ENCODE peak calls at places on chromosomes 2 and 18, in six cellular contexts. F is choroid plexus epithelial cell; K is CD8-positive, alpha-beta T cell; B is fibroblast of pulmonary artery; W is NB4; U is right lobe of liver. V is an unnamed sample.

GRCh38 chr2:233689498-233689897 is 3.2 kb upstream of the UGT1A6 start:
- DNase-seq in U (no peak), K (no peak), W (no peak), B (peak), F (peak), V (no peak)

GRCh38 chr18:10923225-10923624 is 226.1 kb downstream of the PIEZO2 start:
- DNase-seq in F (no peak), W (no peak), K (no peak), U (no peak), B (no peak), V (no peak)

GRCh38 chr18:13726972-13727331 is 479 bp downstream of the RNMT start:
- DNase-seq in W (no peak), F (peak), B (peak), K (peak), U (peak), V (peak)

GRCh38 chr2:74181739-74182138 is 3.1 kb upstream of the MOB1A start:
- DNase-seq in F (no peak), K (no peak), U (peak), W (peak), B (no peak), V (no peak)

GRCh38 chr18:23743733-23744333 is 54.6 kb downstream of the LAMA3 start:
- DNase-seq in W (no peak), U (no peak), F (no peak), K (no peak), B (no peak), V (no peak)

GRCh38 chr2:28552045-28552823 is 56.4 kb downstream of the PLB1 start:
- DNase-seq in U (no peak), B (peak), K (no peak), F (peak), W (no peak), V (peak)

GRCh38 chr2:11540148-11540995 is 6.5 kb downstream of the GREB1 start:
- DNase-seq in U (peak), F (no peak), W (no peak), K (no peak), B (no peak), V (no peak)

GRCh38 chr2:113036763-113037162 is 15.9 kb downstream of the IL36B start:
- DNase-seq in B (no peak), W (no peak), U (no peak), K (no peak), F (no peak), V (no peak)

GRCh38 chr2:181683518-181684453 is 3.5 kb upstream of the NEUROD1 start:
- DNase-seq in F (no peak), U (no peak), B (peak), W (peak), K (no peak), V (no peak)

GRCh38 chr2:110149330-110150220 is 34.0 kb upstream of the MALL start:
- DNase-seq in F (peak), K (no peak), W (no peak), U (no peak), B (peak), V (no peak)

GRCh38 chr2:219309278-219309677 is at the start of gene PTPRN:
- DNase-seq in B (peak), U (no peak), K (peak), W (peak), F (peak), V (no peak)

GRCh38 chr18:54023471-54023870 is 201.0 kb downstream of the MBD2 start:
- DNase-seq in K (no peak), B (peak), F (peak), U (no peak), W (no peak), V (peak)

GRCh38 chr18:13368080-13368813 is 149.7 kb downstream of the LDLRAD4 start:
- DNase-seq in U (no peak), F (no peak), W (no peak), K (no peak), B (no peak), V (no peak)

GRCh38 chr2:11669454-11670291 is at the start of gene NTSR2:
- DNase-seq in F (peak), U (no peak), K (no peak), W (peak), B (peak), V (peak)

GRCh38 chr18:23964282-23965238 is 50.0 kb upstream of the TTC39C start:
- DNase-seq in K (peak), F (no peak), U (no peak), W (peak), B (no peak), V (no peak)

GRCh38 chr2:71530246-71530986 is 77.1 kb downstream of the DYSF start:
- DNase-seq in K (no peak), B (peak), U (peak), F (peak), W (peak), V (peak)

GRCh38 chr2:20668871-20669475 is 2.0 kb downstream of the GDF7 start:
- DNase-seq in B (no peak), W (no peak), U (no peak), F (no peak), K (no peak), V (no peak)

GRCh38 chr2:158586491-158586890 is 129.7 kb downstream of the PKP4 start:
- DNase-seq in U (no peak), W (no peak), F (peak), B (peak), K (no peak), V (peak)

GRCh38 chr18:12408247-12408869 is 629 bp downstream of the PRELID3A start:
- DNase-seq in F (peak), U (no peak), W (peak), K (no peak), B (peak), V (no peak)

GRCh38 chr2:10053351-10053750 is 10.0 kb downstream of the KLF11 start:
- DNase-seq in U (no peak), W (no peak), B (no peak), K (no peak), F (no peak), V (no peak)

GRCh38 chr18:3383381-3383915 is 66.5 kb upstream of the TGIF1 start:
- DNase-seq in U (no peak), W (no peak), F (no peak), K (no peak), B (peak), V (no peak)

GRCh38 chr2:168814939-168815907 is 12.8 kb downstream of the NOSTRIN start:
- DNase-seq in K (no peak), B (no peak), F (no peak), W (no peak), U (no peak), V (no peak)

GRCh38 chr2:198220727-198221337 is 416.4 kb downstream of the PLCL1 start:
- DNase-seq in U (no peak), B (no peak), W (no peak), F (no peak), K (no peak), V (no peak)

GRCh38 chr2:174729797-174730529 is 34.3 kb downstream of the CHRNA1 start:
- DNase-seq in W (no peak), F (peak), U (no peak), K (peak), B (peak), V (no peak)

GRCh38 chr2:239013670-239013960 is 165.7 kb downstream of the TWIST2 start:
- DNase-seq in K (no peak), B (no peak), W (no peak), U (no peak), F (no peak), V (no peak)

GRCh38 chr2:218880749-218881594 is at the start of gene WNT10A:
- DNase-seq in U (no peak), F (no peak), K (no peak), W (no peak), B (no peak), V (no peak)

GRCh38 chr2:177724398-177725287 is 332.1 kb downstream of the AGPS start:
- DNase-seq in F (peak), K (peak), W (peak), B (peak), U (peak), V (peak)

GRCh38 chr18:26920644-26921043 is 55.1 kb upstream of the AQP4 start:
- DNase-seq in W (no peak), U (peak), B (no peak), F (no peak), K (no peak), V (no peak)

GRCh38 chr2:219430633-219431615 is 3.7 kb upstream of the SPEG start:
- DNase-seq in W (peak), F (peak), K (no peak), U (no peak), B (peak), V (no peak)

GRCh38 chr2:216283038-216283900 is 89.0 kb downstream of the MARCHF4 start:
- DNase-seq in F (peak), W (peak), U (no peak), B (no peak), K (no peak), V (no peak)
- TF ChIP-seq CTCF in F (peak), W (peak), U (peak), B (peak), K (no peak), V (peak)

GRCh38 chr18:79523738-79524180 is 128.0 kb downstream of the NFATC1 start:
- DNase-seq in B (no peak), F (no peak), W (peak), K (peak), U (peak), V (no peak)

GRCh38 chr18:79521806-79522205 is 126.1 kb downstream of the NFATC1 start:
- DNase-seq in K (no peak), W (no peak), B (no peak), F (no peak), U (peak), V (no peak)

GRCh38 chr18:79523221-79523737 is 127.5 kb downstream of the NFATC1 start:
- DNase-seq in U (peak), K (peak), W (no peak), B (no peak), F (no peak), V (no peak)

GRCh38 chr18:79524181-79525078 is 128.7 kb downstream of the NFATC1 start:
- DNase-seq in U (peak), B (no peak), K (peak), F (no peak), W (peak), V (no peak)

GRCh38 chr18:79522451-79523220 is 126.9 kb downstream of the NFATC1 start:
- DNase-seq in U (peak), K (peak), W (no peak), B (no peak), F (no peak), V (no peak)
- H3K4me3 ChIP-seq in U (no peak), K (peak), W (no peak), B (no peak), F (no peak), V (no peak)

DNA sequence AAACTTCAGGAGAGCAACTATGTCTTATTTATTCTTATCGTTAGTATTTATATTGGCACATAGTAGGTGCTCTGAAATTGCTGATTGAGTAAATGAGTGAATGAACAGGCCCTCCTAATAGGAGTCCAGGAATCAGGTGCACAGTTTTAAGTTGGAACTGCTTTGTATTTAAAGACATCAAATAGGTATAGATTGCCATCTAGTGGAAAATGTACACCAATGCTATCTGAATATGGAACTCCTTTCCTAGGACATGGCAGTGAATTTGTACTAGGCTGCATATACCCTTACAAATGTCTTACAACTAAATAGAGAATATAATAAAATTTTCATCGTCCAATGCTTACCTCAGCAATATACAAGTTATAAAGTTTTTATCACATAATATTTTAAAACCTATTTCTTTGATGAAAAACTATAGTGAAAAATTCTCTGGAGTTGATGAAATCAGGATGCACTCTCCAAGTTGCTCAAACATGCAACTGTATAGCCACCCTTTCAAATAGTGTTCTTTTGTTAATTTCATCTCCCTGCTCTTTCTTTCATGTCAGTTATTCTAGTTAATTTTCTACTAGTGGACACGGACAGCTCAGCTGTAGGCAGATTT is 318.9 kb upstream of the SYT4 start:
- DNase-seq in B (peak), W (peak), K (no peak), U (no peak), F (peak), V (peak)
- TF ChIP-seq CTCF in B (peak), W (peak), K (no peak), U (peak), F (peak), V (peak)

DNA sequence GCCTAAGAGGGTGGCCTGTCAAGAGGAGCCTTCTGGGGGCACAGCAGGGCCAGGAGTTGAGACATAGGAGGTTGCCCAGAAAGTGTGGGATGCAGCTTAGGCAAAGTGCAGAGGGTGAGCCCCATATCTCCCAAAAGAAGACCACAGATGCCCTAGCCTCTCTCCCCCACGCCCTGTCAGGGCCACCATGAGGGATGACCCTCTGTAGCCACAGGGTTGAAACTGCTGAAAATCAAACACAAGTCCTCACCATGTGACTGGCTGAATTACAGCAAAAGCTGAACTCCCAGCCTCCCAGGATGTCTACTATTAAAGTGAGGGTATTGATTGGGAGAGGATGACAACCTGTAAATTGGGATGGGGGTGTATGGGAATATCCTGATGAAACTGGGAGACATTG is 37.4 kb upstream of the ARHGEF4 start:
- DNase-seq in U (no peak), K (no peak), W (peak), B (no peak), F (no peak), V (no peak)
- H3K4me3 ChIP-seq in U (no peak), K (no peak), W (no peak), B (no peak), F (no peak), V (no peak)

DNA sequence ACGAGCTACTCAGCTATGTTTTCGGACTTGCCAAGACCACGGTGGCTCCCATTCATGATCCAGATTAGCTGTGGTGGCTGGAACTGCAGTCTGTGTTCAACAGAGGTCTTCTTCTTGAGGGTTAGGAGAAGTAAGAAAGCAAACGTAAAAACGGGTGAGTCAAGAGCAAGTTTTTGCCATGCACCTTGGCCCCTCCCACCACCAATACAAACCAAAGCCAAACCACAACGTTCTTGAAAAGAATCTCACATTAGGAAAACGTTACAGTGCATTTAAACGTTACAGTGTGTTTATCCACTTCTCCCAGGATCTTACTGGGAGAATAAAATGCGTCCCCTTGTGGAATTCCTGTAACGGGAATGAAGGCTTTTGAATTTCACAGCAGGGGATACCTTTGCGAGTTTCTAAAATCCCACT is 725 bp downstream of the FBXO48 start:
- DNase-seq in U (no peak), B (peak), W (peak), F (peak), K (peak), V (peak)
- TF ChIP-seq CTCF in U (no peak), B (peak), W (no peak), F (peak), K (no peak), V (peak)

GRCh38 chr18:38898167-38898566 is 1332.6 kb upstream of the CELF4 start:
- DNase-seq in U (no peak), W (no peak), K (no peak), F (no peak), B (no peak), V (no peak)

DNA sequence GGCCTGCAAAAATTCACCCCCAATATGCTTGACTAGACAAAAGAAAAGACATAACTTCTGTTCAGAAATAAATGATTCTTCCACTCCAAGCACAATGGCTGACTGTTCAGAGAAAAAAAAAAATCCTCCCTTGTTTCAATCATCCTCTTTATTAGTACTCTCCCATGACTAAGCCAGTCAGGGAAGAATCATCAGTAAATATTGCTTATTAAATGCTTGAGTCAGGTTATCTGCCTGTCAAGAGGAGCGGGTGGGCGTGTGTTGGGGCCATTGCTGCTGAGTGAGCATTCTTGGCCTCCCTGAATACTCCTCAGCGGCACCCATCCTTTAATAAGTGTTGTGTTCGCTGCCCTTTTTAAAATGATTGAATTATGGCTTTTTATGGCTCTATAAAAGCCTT is 1334.8 kb upstream of the CELF4 start:
- DNase-seq in U (no peak), B (no peak), F (no peak), K (no peak), W (no peak), V (no peak)
- H3K4me3 ChIP-seq in U (no peak), B (no peak), F (no peak), K (no peak), W (no peak), V (no peak)

DNA sequence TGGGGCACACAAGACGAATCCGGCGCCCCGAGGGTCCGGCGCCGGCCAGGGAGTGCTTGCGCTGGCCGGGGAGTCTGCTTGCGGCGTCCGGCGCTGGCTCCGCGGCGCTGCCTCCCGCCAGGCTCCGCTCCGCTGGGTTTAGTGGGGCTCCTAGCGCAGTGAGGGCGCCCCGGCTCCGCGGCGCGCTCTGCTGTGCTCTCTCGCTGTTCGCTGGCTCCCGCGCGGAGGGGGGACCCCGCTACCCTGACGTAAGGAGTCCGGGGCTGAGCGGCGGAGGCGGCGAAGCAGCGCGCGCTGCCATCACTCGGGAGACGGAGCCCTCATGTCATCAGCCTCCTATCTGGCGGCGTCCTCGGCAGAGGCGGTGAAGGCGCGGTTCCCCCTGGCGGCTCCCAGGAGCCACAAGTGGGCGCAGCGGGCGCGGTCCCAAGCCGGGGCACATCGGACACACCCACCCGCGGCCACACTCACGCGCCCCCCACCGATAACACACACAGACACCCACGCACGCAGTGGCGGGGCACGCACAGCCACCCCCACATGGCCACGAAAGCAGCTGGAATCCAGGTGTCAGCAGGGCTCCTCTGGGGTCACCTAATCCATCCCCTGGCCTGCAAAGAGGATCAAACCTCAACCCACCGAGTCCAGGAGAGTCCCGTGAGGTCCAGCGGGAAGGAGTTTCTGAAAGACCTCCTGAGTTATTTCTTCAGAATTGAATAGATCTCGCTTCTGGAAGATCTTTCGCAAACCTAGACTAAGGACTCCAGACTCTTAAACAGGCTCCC is at the start of gene C1QL2:
- DNase-seq in B (no peak), F (no peak), U (no peak), W (no peak), K (no peak), V (no peak)
- TF ChIP-seq CTCF in B (no peak), F (no peak), U (no peak), W (no peak), K (no peak), V (no peak)

GRCh38 chr2:208265807-208266640 is at the start of gene PIKFYVE:
- DNase-seq in K (peak), F (peak), B (peak), W (peak), U (peak), V (peak)
- H3K4me3 ChIP-seq in K (peak), F (peak), B (peak), W (peak), U (peak), V (peak)

GRCh38 chr2:172230783-172231446 is 128.2 kb upstream of the DLX2 start:
- DNase-seq in U (no peak), W (no peak), F (no peak), B (no peak), K (no peak), V (no peak)

GRCh38 chr2:172231508-172231907 is 128.8 kb upstream of the DLX2 start:
- DNase-seq in F (no peak), W (no peak), K (no peak), U (no peak), B (no peak), V (no peak)

GRCh38 chr2:172228177-172228785 is 125.6 kb upstream of the DLX2 start:
- DNase-seq in U (no peak), K (no peak), F (no peak), W (no peak), B (no peak), V (no peak)

GRCh38 chr2:172229125-172229524 is 126.4 kb upstream of the DLX2 start:
- DNase-seq in K (no peak), B (no peak), W (no peak), F (no peak), U (no peak), V (no peak)

GRCh38 chr2:172230301-172230700 is 127.6 kb upstream of the DLX2 start:
- DNase-seq in K (no peak), F (no peak), U (no peak), B (no peak), W (no peak), V (no peak)
- TF ChIP-seq CTCF in K (no peak), F (no peak), U (no peak), B (no peak), W (no peak), V (no peak)